ENCODE peak calls at places on chromosomes 5 and 9, in five cellular contexts. S, X, P, I and D are unnamed samples.
A peak's percentile ranks its signal among the peaks of the same experiment; 100 is the strongest.

GRCh38 chr9:126152622-126153362 is 173.8 kb upstream of the MVB12B start:
- DNase-seq in I (no peak), S (no peak), X (no peak), P (no peak), D (no peak)

GRCh38 chr5:57442080-57442839 is 40.4 kb downstream of the ACTBL2 start:
- DNase-seq in X (no peak), I (no peak), S (no peak), P (peak; percentile 88), D (no peak)

GRCh38 chr5:9549941-9550340 is 4.1 kb upstream of the SEMA5A start:
- DNase-seq in P (peak; percentile 32), S (no peak), I (no peak), X (no peak), D (no peak)

GRCh38 chr5:55633574-55634203 is 78.4 kb downstream of the SLC38A9 start:
- DNase-seq in I (no peak), X (peak; percentile 55), P (peak; percentile 18), S (no peak), D (no peak)

GRCh38 chr5:169421677-169422076 is 120.7 kb upstream of the SLIT3 start:
- DNase-seq in I (no peak), P (peak; percentile 21), S (no peak), X (no peak), D (no peak)

GRCh38 chr5:137666109-137666850 is 69.6 kb downstream of the KLHL3 start:
- DNase-seq in X (peak; percentile 87), S (peak; percentile 37), I (peak; percentile 2), P (peak; percentile 8), D (no peak)

GRCh38 chr5:156328176-156328575 is 1.2 kb downstream of the SGCD start:
- DNase-seq in S (no peak), P (no peak), I (no peak), X (no peak), D (no peak)

GRCh38 chr5:157770665-157771064 is 27.2 kb downstream of the LSM11 start:
- DNase-seq in X (no peak), P (no peak), I (no peak), S (no peak), D (no peak)

GRCh38 chr9:95409650-95410426 is 92.3 kb upstream of the FANCC start:
- DNase-seq in P (peak; percentile 75), X (peak; percentile 67), S (no peak), I (no peak), D (no peak)

GRCh38 chr9:110133059-110133458 is 74.9 kb downstream of the C9orf152 start:
- DNase-seq in S (no peak), I (no peak), X (no peak), P (no peak), D (no peak)

GRCh38 chr5:90307386-90308181 is 102.0 kb downstream of the CETN3 start:
- DNase-seq in I (no peak), S (no peak), P (no peak), X (no peak), D (no peak)

GRCh38 chr5:96927008-96927407 is 8.9 kb upstream of the LNPEP start:
- DNase-seq in X (peak; percentile 23), P (peak; percentile 22), I (no peak), S (no peak), D (no peak)

GRCh38 chr5:137303509-137303908 is 195.6 kb downstream of the SPOCK1 start:
- DNase-seq in I (no peak), S (no peak), X (no peak), P (no peak), D (no peak)

GRCh38 chr9:76873056-76873792 is 32.7 kb downstream of the PRUNE2 start:
- DNase-seq in S (no peak), X (no peak), I (no peak), P (peak; percentile 54), D (peak; percentile 45)

GRCh38 chr5:164191240-164191639 is 685.8 kb downstream of the MAT2B start:
- DNase-seq in I (no peak), P (no peak), X (no peak), S (no peak), D (no peak)

GRCh38 chr5:98499892-98500291 is 273.6 kb upstream of the RGMB start:
- DNase-seq in S (no peak), P (no peak), X (no peak), I (no peak), D (no peak)

GRCh38 chr9:112322701-112323377 is 10.6 kb downstream of the PTBP3 start:
- DNase-seq in P (no peak), I (no peak), S (no peak), X (no peak), D (no peak)

GRCh38 chr5:37014321-37014720 is 137.8 kb downstream of the NIPBL start:
- DNase-seq in S (no peak), I (no peak), P (no peak), X (no peak), D (no peak)

GRCh38 chr9:136196465-136197371 is 8.2 kb downstream of the LHX3 start:
- DNase-seq in I (no peak), X (peak; percentile 55), P (no peak), S (no peak), D (no peak)

GRCh38 chr5:72454996-72455395 is 52.2 kb downstream of the ZNF366 start:
- DNase-seq in I (no peak), S (no peak), X (no peak), P (no peak), D (no peak)

GRCh38 chr9:133732351-133733073 is 5.6 kb downstream of the SARDH start:
- DNase-seq in X (no peak), S (no peak), P (no peak), I (no peak), D (no peak)

GRCh38 chr9:27548055-27548741 is 18.6 kb upstream of the MOB3B start:
- DNase-seq in I (no peak), P (peak; percentile 28), S (no peak), X (peak; percentile 69), D (no peak)

GRCh38 chr5:93019896-93020295 is 561.1 kb downstream of the NR2F1-AS1 start:
- DNase-seq in S (no peak), X (no peak), P (no peak), I (no peak), D (no peak)

GRCh38 chr9:96441798-96442445 is 8.0 kb upstream of the HABP4 start:
- DNase-seq in P (peak; percentile 37), I (no peak), S (peak; percentile 29), X (peak; percentile 73), D (no peak)

GRCh38 chr5:34548086-34548403 is 108.1 kb upstream of the RAI14 start:
- DNase-seq in I (no peak), X (no peak), P (no peak), S (no peak), D (no peak)

GRCh38 chr5:13278148-13278547 is 666.3 kb downstream of the DNAH5 start:
- DNase-seq in X (peak; percentile 20), S (no peak), P (no peak), I (no peak), D (no peak)

GRCh38 chr9:71001780-71002386 is 119.5 kb downstream of the TRPM3 start:
- DNase-seq in S (no peak), I (no peak), X (peak; percentile 30), P (peak; percentile 31), D (peak; percentile 37)

GRCh38 chr9:129989740-129990139 is 53.2 kb downstream of the FNBP1 start:
- DNase-seq in I (no peak), S (no peak), X (no peak), P (peak; percentile 76), D (no peak)

GRCh38 chr5:171882118-171882517 is 96.5 kb downstream of the SMIM23 start:
- DNase-seq in X (no peak), S (peak; percentile 46), P (no peak), I (no peak), D (no peak)

GRCh38 chr5:168184103-168184502 is 107.3 kb upstream of the WWC1 start:
- DNase-seq in S (no peak), P (no peak), I (no peak), X (no peak), D (no peak)

GRCh38 chr5:115329475-115329874 is 33.0 kb upstream of the CCDC112 start:
- DNase-seq in I (no peak), P (no peak), S (no peak), X (peak; percentile 13), D (no peak)

GRCh38 chr5:139725073-139725830 is 70.4 kb upstream of the PSD2 start:
- DNase-seq in X (no peak), I (no peak), P (peak; percentile 95), S (no peak), D (no peak)

GRCh38 chr5:163978897-163979296 is 473.5 kb downstream of the MAT2B start:
- DNase-seq in X (no peak), S (no peak), P (no peak), I (no peak), D (no peak)

GRCh38 chr9:69898714-69899209 is 78.1 kb downstream of the CFAP95 start:
- DNase-seq in I (no peak), P (peak; percentile 94), S (no peak), X (no peak), D (no peak)

GRCh38 chr9:22238809-22239684 is 207.6 kb upstream of the DMRTA1 start:
- DNase-seq in I (no peak), S (no peak), X (peak; percentile 66), P (peak; percentile 68), D (no peak)

GRCh38 chr9:35521708-35522107 is 31.8 kb downstream of the RUSC2 start:
- DNase-seq in P (peak; percentile 68), S (no peak), I (no peak), X (no peak), D (no peak)

GRCh38 chr9:95876595-95876994 is 1.1 kb downstream of the ERCC6L2 start:
- DNase-seq in P (peak; percentile 23), X (peak; percentile 57), I (no peak), S (no peak), D (no peak)

GRCh38 chr9:98275159-98275558 is 19.7 kb upstream of the TBC1D2 start:
- DNase-seq in I (no peak), S (no peak), X (no peak), P (no peak), D (no peak)

GRCh38 chr5:104977530-104977929 is 1414.9 kb upstream of the NUDT12 start:
- DNase-seq in X (no peak), P (no peak), S (no peak), I (no peak), D (no peak)